ENCODE peak calls at places on chromosomes 6 and 20, in eight cellular contexts. P is adipocyte, K is K562, N is kidney, O is fibroblast of lung, Q is colonic mucosa, B is H1, T is neuronal stem cell. U is an unnamed sample.

GRCh38 chr6:99192561-99192960 is 156.9 kb downstream of the FAXC start:
- DNase-seq in P (no peak), K (no peak), N (no peak), O (no peak), Q (no peak), B (no peak), T (no peak), U (no peak)

GRCh38 chr20:47133809-47134456 is 222.6 kb downstream of the ZMYND8 start:
- DNase-seq in P (peak), K (no peak), N (no peak), O (peak), Q (no peak), B (no peak), T (no peak), U (peak)

GRCh38 chr6:22071655-22072054 is 225.2 kb downstream of the PRL start:
- DNase-seq in P (peak), K (no peak), N (peak), O (peak), Q (peak), B (no peak), T (peak), U (peak)

GRCh38 chr6:147506704-147507114 is 1.8 kb upstream of the SAMD5 start:
- DNase-seq in P (peak), K (peak), N (peak), O (peak), Q (peak), B (no peak), T (peak), U (peak)

GRCh38 chr6:79909517-79909916 is 37.8 kb downstream of the ELOVL4 start:
- DNase-seq in P (no peak), K (no peak), N (no peak), O (no peak), Q (no peak), B (no peak), T (no peak), U (no peak)

GRCh38 chr6:87706187-87706966 is 4.3 kb upstream of the AKIRIN2 start:
- DNase-seq in P (peak), K (no peak), N (no peak), O (peak), Q (no peak), B (no peak), T (no peak), U (no peak)

GRCh38 chr6:44925100-44925739 is 402.9 kb upstream of the RUNX2 start:
- DNase-seq in P (no peak), K (peak), N (no peak), O (no peak), Q (no peak), B (no peak), T (no peak), U (peak)

GRCh38 chr20:46056970-46057855 is 28.2 kb downstream of the SLC12A5 start:
- DNase-seq in P (peak), K (peak), N (no peak), O (peak), Q (peak), B (no peak), T (peak), U (peak)

GRCh38 chr20:36836591-36837329 is 39.2 kb upstream of the TLDC2 start:
- DNase-seq in P (peak), K (peak), N (no peak), O (peak), Q (peak), B (peak), T (no peak), U (peak)

GRCh38 chr20:33169176-33169794 is 1.3 kb downstream of the BPIFA2 start:
- DNase-seq in P (no peak), K (peak), N (no peak), O (no peak), Q (peak), B (no peak), T (no peak), U (no peak)

GRCh38 chr6:107118976-107119375 is 3.7 kb upstream of the BEND3 start:
- DNase-seq in P (no peak), K (no peak), N (no peak), O (no peak), Q (no peak), B (no peak), T (no peak), U (no peak)

GRCh38 chr6:18668994-18669393 is 281.8 kb downstream of the RNF144B start:
- DNase-seq in P (no peak), K (no peak), N (no peak), O (no peak), Q (no peak), B (no peak), T (no peak), U (no peak)

GRCh38 chr6:170287371-170287876 is 3.5 kb downstream of the DLL1 start:
- DNase-seq in P (no peak), K (no peak), N (peak), O (no peak), Q (no peak), B (no peak), T (no peak), U (no peak)

GRCh38 chr6:154550778-154551177 is 40.3 kb upstream of the CNKSR3 start:
- DNase-seq in P (no peak), K (no peak), N (no peak), O (no peak), Q (no peak), B (no peak), T (no peak), U (no peak)

GRCh38 chr20:46939566-46939965 is 44.9 kb downstream of the EYA2 start:
- DNase-seq in P (no peak), K (no peak), N (no peak), O (no peak), Q (no peak), B (no peak), T (no peak), U (no peak)

GRCh38 chr20:63163596-63164560 is 52.1 kb downstream of the YTHDF1 start:
- DNase-seq in P (no peak), K (no peak), N (peak), O (no peak), Q (no peak), B (no peak), T (peak), U (no peak)

GRCh38 chr6:138689849-138690248 is 83.7 kb upstream of the CCDC28A start:
- DNase-seq in P (no peak), K (no peak), N (no peak), O (no peak), Q (no peak), B (no peak), T (no peak), U (no peak)

GRCh38 chr6:71290611-71291010 is 2.0 kb downstream of the OGFRL1 start:
- DNase-seq in P (no peak), K (no peak), N (no peak), O (no peak), Q (no peak), B (no peak), T (no peak), U (peak)

GRCh38 chr6:6700421-6700820 is 111.9 kb downstream of the LY86 start:
- DNase-seq in P (no peak), K (no peak), N (no peak), O (no peak), Q (no peak), B (no peak), T (no peak), U (no peak)
- H3K9ac ChIP-seq in P (no peak), K (no peak), N (no peak), O (no peak), Q (no peak), B (no peak), T (no peak), U (peak)

GRCh38 chr6:115870464-115870863 is 190.2 kb downstream of the FRK start:
- DNase-seq in P (no peak), K (no peak), N (no peak), O (no peak), Q (no peak), B (no peak), T (no peak), U (no peak)
- H3K9ac ChIP-seq in P (no peak), K (no peak), N (no peak), O (no peak), Q (no peak), B (no peak), T (no peak), U (no peak)

GRCh38 chr6:41442800-41443501 is 103.2 kb upstream of the FOXP4 start:
- DNase-seq in P (peak), K (peak), N (peak), O (peak), Q (peak), B (peak), T (no peak), U (peak)
- H3K9ac ChIP-seq in P (peak), K (no peak), N (no peak), O (no peak), Q (no peak), B (no peak), T (peak), U (no peak)

DNA sequence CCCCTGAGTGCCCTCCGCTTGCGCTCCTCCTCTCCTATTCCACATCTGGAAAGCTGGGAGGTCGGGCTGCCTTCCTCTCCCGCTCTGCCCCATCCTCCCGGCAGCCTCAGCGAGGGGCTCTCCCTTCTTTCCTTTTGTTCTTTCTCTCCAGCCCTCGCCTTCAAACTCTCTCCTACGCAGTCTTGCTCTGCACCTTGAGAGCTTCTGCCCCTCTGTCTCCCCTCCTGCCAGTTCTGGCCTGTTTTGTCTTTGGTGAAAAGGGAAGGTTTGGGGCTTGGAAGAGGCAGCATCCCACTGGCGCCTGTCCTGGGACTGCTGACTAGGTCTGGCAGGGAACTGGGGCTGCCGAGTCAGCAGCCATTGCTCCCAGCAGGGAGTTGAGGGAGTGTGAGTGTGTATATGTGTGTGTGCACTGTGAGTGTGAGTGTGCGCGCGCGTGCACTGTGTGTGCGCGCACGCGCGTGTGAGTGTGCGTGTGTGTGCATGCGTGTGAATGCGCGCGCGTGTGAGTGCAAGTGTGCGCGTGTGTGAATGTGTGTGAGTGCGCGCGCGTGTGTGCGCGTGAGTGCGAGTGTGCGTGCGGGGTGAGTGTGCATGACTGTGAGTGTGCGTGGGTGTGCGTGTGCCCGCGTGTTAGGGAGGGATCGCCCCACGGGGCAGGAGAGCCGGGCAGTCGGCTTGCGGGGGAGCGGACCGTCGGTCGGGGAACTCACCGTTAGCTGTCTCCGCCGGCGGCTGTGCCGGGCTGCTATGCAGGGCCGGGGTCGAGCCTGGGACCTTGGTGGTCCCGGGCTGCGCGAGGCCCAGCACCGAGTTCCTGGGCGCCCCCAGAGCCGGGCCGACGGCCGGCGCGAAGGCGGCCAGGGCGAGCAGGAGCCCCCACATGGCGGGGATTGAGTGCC is 488 bp downstream of the CPXM1 start:
- DNase-seq in P (peak), K (no peak), N (no peak), O (peak), Q (no peak), B (no peak), T (no peak), U (peak)
- H3K9ac ChIP-seq in P (peak), K (no peak), N (no peak), O (no peak), Q (peak), B (peak), T (peak), U (peak)

DNA sequence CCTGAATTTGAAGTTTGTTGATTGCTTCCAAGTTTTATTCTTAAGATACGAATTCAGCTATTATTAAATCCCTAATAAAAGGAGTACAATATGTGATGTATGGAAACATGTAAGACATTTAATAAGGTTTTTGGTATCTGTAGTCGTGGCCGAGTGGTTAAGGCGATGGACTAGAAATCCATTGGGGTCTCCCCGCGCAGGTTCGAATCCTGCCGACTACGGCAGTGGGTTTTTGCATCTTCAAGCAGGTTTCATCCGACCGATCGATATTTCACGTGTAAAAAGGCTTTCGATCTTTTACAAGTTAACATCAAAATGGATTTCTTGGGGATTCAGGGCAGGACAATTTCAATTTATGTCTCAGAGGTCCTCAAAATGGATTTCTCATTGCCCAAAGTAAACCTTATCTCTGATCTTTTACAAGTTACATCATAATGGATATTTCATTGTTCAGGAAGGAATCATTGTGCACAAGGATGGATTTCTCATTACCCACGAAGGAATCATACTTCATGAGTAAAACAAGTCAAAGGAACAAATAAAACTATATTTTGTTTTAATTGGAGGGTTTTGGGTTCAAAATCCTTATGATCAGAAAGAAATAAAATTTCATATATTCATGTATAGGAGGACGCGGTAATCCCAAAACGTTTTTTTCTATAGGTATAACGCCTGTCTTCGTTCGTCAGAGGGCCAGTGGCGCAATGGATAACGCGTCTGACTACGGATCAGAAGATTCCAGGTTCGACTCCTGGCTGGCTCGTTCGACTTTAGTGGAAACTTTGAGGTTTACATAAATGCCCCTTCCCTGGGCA is 37.3 kb upstream of the BTN3A2 start:
- DNase-seq in P (peak), K (no peak), N (no peak), O (peak), Q (peak), B (no peak), T (no peak), U (peak)
- H3K9ac ChIP-seq in P (no peak), K (peak), N (no peak), O (peak), Q (no peak), B (no peak), T (no peak), U (peak)

GRCh38 chr6:132515386-132515785 is 2.5 kb upstream of the STX7 start:
- DNase-seq in P (peak), K (no peak), N (no peak), O (no peak), Q (no peak), B (no peak), T (no peak), U (no peak)

GRCh38 chr6:132512638-132513632 is at the start of gene STX7:
- DNase-seq in P (peak), K (peak), N (peak), O (peak), Q (peak), B (peak), T (peak), U (peak)

GRCh38 chr6:132511836-132512230 is 1.1 kb downstream of the STX7 start:
- DNase-seq in P (no peak), K (no peak), N (no peak), O (no peak), Q (no peak), B (no peak), T (no peak), U (no peak)

GRCh38 chr6:132512342-132512637 is 626 bp downstream of the STX7 start:
- DNase-seq in P (no peak), K (no peak), N (no peak), O (no peak), Q (no peak), B (no peak), T (no peak), U (no peak)

DNA sequence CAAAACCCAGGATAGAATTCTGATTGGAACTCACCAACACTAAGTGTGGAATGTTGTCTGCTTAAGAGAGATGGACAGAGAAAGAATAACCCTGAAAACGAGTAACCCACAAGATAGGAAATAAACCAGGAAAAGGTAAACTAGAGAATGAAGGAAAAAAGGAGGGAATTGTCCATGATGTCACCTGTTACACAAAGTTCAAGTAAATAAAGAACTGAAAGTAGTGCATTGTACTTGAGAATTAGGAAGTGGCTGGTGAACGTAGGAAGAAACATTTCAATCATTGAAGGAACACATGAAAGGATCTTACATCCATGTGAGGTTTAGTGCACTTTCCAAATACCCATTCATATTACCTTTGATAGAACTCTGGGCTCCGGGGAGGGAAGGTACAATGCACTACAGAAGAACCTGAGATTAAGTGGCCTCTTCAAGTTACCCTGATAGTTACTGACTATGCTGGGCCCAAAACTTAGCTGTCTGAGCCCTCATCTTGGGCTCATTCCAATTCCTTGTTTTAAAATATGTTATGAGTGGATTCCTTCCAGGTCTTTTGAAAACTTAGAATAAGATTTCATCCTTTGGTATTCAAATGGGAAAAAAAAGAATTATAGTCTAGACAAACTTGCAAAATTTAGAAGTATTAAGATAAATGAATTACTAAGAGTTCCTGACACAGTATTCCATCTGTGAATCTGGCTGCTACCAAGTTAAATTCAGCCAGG is 1.1 kb upstream of the STX7 start:
- DNase-seq in P (peak), K (no peak), N (no peak), O (no peak), Q (no peak), B (no peak), T (no peak), U (no peak)
- H3K9ac ChIP-seq in P (peak), K (peak), N (no peak), O (no peak), Q (peak), B (no peak), T (no peak), U (peak)

GRCh38 chr6:151388997-151389639 is 2.2 kb downstream of the ZBTB2 start:
- DNase-seq in P (no peak), K (no peak), N (no peak), O (no peak), Q (no peak), B (no peak), T (no peak), U (no peak)
- H3K9ac ChIP-seq in P (peak), K (peak), N (peak), O (peak), Q (peak), B (peak), T (no peak), U (peak)

GRCh38 chr20:31515072-31515774 is 981 bp downstream of the HM13 start:
- DNase-seq in P (no peak), K (no peak), N (no peak), O (no peak), Q (no peak), B (no peak), T (no peak), U (no peak)

GRCh38 chr20:31514154-31515071 is at the start of gene HM13:
- DNase-seq in P (peak), K (peak), N (peak), O (peak), Q (peak), B (peak), T (peak), U (peak)

GRCh38 chr20:31516166-31516565 is 1.9 kb downstream of the HM13 start:
- DNase-seq in P (no peak), K (no peak), N (no peak), O (no peak), Q (no peak), B (no peak), T (no peak), U (no peak)

GRCh38 chr20:31516651-31517050 is 2.4 kb downstream of the HM13 start:
- DNase-seq in P (no peak), K (no peak), N (no peak), O (no peak), Q (no peak), B (no peak), T (no peak), U (no peak)

DNA sequence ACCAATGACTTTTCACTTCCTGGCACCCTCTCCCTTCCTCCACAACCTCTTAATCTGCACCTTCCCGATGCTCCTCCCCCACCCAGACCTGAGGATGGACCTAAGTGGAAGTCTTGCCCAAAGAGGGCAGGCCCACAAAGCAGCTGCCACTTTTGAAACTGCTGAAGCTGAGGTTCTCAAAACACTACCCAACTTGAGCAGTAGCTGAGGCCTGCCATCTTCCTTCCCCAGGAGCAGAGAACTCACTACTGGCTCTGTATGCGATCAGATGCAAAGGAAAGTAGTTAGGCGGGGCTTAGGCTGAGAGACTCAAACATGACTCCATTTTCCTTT is 1.5 kb downstream of the HM13 start:
- DNase-seq in P (no peak), K (no peak), N (no peak), O (no peak), Q (no peak), B (no peak), T (no peak), U (no peak)
- H3K9ac ChIP-seq in P (peak), K (peak), N (peak), O (no peak), Q (no peak), B (no peak), T (no peak), U (peak)

GRCh38 chr6:52271852-52272460 is 12.6 kb downstream of the MCM3 start:
- DNase-seq in P (no peak), K (no peak), N (no peak), O (no peak), Q (no peak), B (no peak), T (no peak), U (no peak)

DNA sequence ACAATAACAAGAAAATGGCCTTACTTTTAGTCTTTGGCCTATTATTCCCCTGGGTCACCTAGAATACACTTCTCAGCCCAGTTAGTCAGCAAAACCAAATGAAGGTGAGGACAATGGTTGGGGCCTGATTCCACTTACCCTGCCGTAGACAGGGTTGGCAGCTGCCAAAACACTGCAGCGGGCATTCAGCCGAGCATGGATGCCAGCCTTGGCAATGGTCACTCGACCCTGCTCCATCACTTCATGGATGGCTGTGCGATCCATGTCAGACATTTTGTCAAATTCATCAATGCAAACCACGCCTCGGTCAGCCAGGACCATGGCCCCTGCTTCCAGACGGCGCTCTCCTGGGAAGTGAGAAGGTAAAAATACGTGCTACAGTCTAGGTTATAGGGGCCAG is 8.4 kb downstream of the MCM3 start:
- DNase-seq in P (no peak), K (no peak), N (no peak), O (no peak), Q (no peak), B (no peak), T (no peak), U (no peak)
- H3K9ac ChIP-seq in P (no peak), K (no peak), N (no peak), O (no peak), Q (no peak), B (no peak), T (no peak), U (no peak)

U was measured in mesenchymal stem cell.